ENCODE peak calls at places on chromosomes 13 and 19, in ten cellular contexts. J is cardiac fibroblast; F is brain microvascular endothelial cell; K is foreskin fibroblast; N is fibroblast of lung; O is CD8-positive, alpha-beta T cell; Z is bronchial epithelial cell; S is PC-3; E is epithelial cell of esophagus; R is upper lobe of right lung. L is an unnamed sample.

GRCh38 chr13:52830946-52831345 is 17.5 kb downstream of the PCDH8 start:
- DNase-seq in Z (peak; percentile 51), F (peak; percentile 26), S (peak; percentile 1), N (no peak), O (no peak), J (no peak), R (no peak), E (peak; percentile 40), K (no peak), L (no peak)

GRCh38 chr19:2049741-2050348 is 1.2 kb downstream of the MKNK2 start:
- DNase-seq in N (peak; percentile 62), F (peak; percentile 54), S (peak; percentile 67), J (peak; percentile 83), O (peak; percentile 73), K (peak; percentile 75), Z (peak; percentile 51), E (peak; percentile 69), R (peak; percentile 94), L (no peak)

GRCh38 chr13:27476943-27477681 is 26.7 kb upstream of the MTIF3 start:
- DNase-seq in E (peak; percentile 92), S (peak; percentile 89), F (peak; percentile 29), J (peak; percentile 62), Z (peak; percentile 96), K (peak; percentile 90), R (no peak), N (peak; percentile 64), O (peak; percentile 34), L (no peak)

GRCh38 chr19:23787106-23787505 is 28.4 kb upstream of the ZNF681 start:
- DNase-seq in O (no peak), K (no peak), S (peak; percentile 61), R (no peak), E (peak; percentile 54), F (peak; percentile 7), N (peak; percentile 26), Z (peak; percentile 31), J (peak; percentile 49), L (peak; percentile 65)

GRCh38 chr13:111790621-111791020 is 276.3 kb upstream of the SOX1 start:
- DNase-seq in O (no peak), R (no peak), K (no peak), J (no peak), F (no peak), N (no peak), E (no peak), S (no peak), Z (no peak), L (no peak)

GRCh38 chr19:9986787-9987281 is 23.5 kb downstream of the COL5A3 start:
- DNase-seq in O (no peak), E (no peak), S (no peak), Z (no peak), N (peak; percentile 33), R (no peak), J (no peak), K (peak; percentile 69), F (peak; percentile 12), L (no peak)

GRCh38 chr13:77918391-77919261 is at the start of gene EDNRB:
- DNase-seq in O (no peak), Z (peak; percentile 49), E (peak; percentile 72), K (peak; percentile 28), N (peak; percentile 39), S (no peak), F (peak; percentile 20), J (peak; percentile 54), R (peak; percentile 79), L (no peak)

GRCh38 chr19:39498262-39499081 is at the start of gene DLL3:
- DNase-seq in J (no peak), R (no peak), O (no peak), E (peak; percentile 23), F (peak; percentile 7), K (peak; percentile 49), Z (no peak), N (no peak), S (peak; percentile 50), L (no peak)

GRCh38 chr13:111006508-111007031 is 91.7 kb upstream of the ANKRD10 start:
- DNase-seq in N (peak; percentile 92), S (no peak), E (peak; percentile 20), Z (peak; percentile 31), R (peak; percentile 70), K (peak; percentile 83), O (no peak), F (peak; percentile 96), J (peak; percentile 79), L (peak; percentile 76)

GRCh38 chr19:15340086-15340485 is 7.7 kb upstream of the BRD4 start:
- DNase-seq in N (no peak), K (no peak), O (no peak), J (no peak), R (no peak), Z (no peak), F (no peak), E (no peak), S (no peak), L (no peak)

GRCh38 chr13:95191821-95192220 is 109.4 kb downstream of the ABCC4 start:
- DNase-seq in O (peak; percentile 60), K (peak; percentile 90), S (peak; percentile 73), J (peak; percentile 85), Z (peak; percentile 43), R (peak; percentile 88), F (peak; percentile 79), N (peak; percentile 79), E (peak; percentile 72), L (no peak)

GRCh38 chr13:18959996-18960395 is 221.6 kb downstream of the TUBA3C start:
- DNase-seq in F (no peak), R (peak; percentile 44), N (no peak), Z (no peak), O (no peak), J (no peak), K (no peak), S (no peak), E (no peak), L (no peak)

GRCh38 chr13:60398949-60399589 is 2.0 kb downstream of the TDRD3 start:
- DNase-seq in N (peak; percentile 18), R (no peak), S (no peak), F (no peak), E (no peak), J (no peak), O (no peak), Z (peak; percentile 19), K (peak; percentile 9), L (peak; percentile 25)

GRCh38 chr13:93446256-93446655 is 219.6 kb downstream of the GPC6 start:
- DNase-seq in Z (no peak), K (no peak), F (no peak), N (no peak), E (no peak), O (no peak), S (no peak), J (no peak), R (no peak), L (no peak)

GRCh38 chr19:39408392-39409206 is 2.0 kb downstream of the ZFP36 start:
- DNase-seq in J (peak; percentile 60), E (peak; percentile 64), R (no peak), Z (peak; percentile 65), N (peak; percentile 70), F (no peak), K (peak; percentile 67), S (peak; percentile 58), O (peak; percentile 47), L (no peak)

GRCh38 chr13:113216165-113217056 is 7.0 kb downstream of the CUL4A start:
- DNase-seq in E (peak; percentile 81), Z (peak; percentile 75), J (peak; percentile 69), K (peak; percentile 86), S (peak; percentile 73), N (peak; percentile 70), R (peak; percentile 74), O (no peak), F (peak; percentile 52), L (peak; percentile 40)
- H3K4me3 ChIP-seq in E (no peak overlapping the region), Z (no peak overlapping the region), J (no peak overlapping the region), K (no peak overlapping the region), S (peak overlapping the region; percentile 20), N (peak overlapping the region; percentile 14), R (no peak overlapping the region), O (no peak overlapping the region), F (no peak overlapping the region), L (no peak overlapping the region)

GRCh38 chr13:97582170-97582569 is 148.2 kb downstream of the RAP2A start:
- DNase-seq in N (no peak), S (no peak), R (no peak), K (no peak), Z (no peak), O (no peak), E (no peak), J (no peak), F (no peak), L (no peak)

GRCh38 chr13:97588993-97589392 is 155.0 kb downstream of the RAP2A start:
- DNase-seq in S (no peak), F (no peak), R (no peak), O (no peak), Z (no peak), E (peak; percentile 15), J (no peak), K (no peak), N (no peak), L (no peak)

GRCh38 chr13:97586941-97587340 is 153.0 kb downstream of the RAP2A start:
- DNase-seq in E (no peak), F (no peak), S (no peak), N (no peak), Z (no peak), O (no peak), R (no peak), J (no peak), K (no peak), L (peak; percentile 51)

GRCh38 chr13:97583884-97584497 is 150.0 kb downstream of the RAP2A start:
- DNase-seq in S (no peak), E (no peak), F (no peak), R (no peak), K (no peak), J (no peak), N (no peak), Z (no peak), O (no peak), L (no peak)
- H3K4me3 ChIP-seq in S (no peak overlapping the region), E (no peak overlapping the region), F (no peak overlapping the region), R (no peak overlapping the region), K (no peak overlapping the region), J (no peak overlapping the region), N (no peak overlapping the region), Z (no peak overlapping the region), O (no peak overlapping the region), L (no peak overlapping the region)

GRCh38 chr13:79781829-79782540 is 301.0 kb downstream of the NDFIP2 start:
- DNase-seq in E (no peak), N (no peak), K (no peak), F (no peak), R (no peak), J (no peak), Z (no peak), S (no peak), O (no peak), L (no peak)
- H3K4me3 ChIP-seq in E (no peak overlapping the region), N (no peak overlapping the region), K (no peak overlapping the region), F (no peak overlapping the region), R (no peak overlapping the region), J (no peak overlapping the region), Z (no peak overlapping the region), S (no peak overlapping the region), O (no peak overlapping the region), L (no peak overlapping the region)

DNA sequence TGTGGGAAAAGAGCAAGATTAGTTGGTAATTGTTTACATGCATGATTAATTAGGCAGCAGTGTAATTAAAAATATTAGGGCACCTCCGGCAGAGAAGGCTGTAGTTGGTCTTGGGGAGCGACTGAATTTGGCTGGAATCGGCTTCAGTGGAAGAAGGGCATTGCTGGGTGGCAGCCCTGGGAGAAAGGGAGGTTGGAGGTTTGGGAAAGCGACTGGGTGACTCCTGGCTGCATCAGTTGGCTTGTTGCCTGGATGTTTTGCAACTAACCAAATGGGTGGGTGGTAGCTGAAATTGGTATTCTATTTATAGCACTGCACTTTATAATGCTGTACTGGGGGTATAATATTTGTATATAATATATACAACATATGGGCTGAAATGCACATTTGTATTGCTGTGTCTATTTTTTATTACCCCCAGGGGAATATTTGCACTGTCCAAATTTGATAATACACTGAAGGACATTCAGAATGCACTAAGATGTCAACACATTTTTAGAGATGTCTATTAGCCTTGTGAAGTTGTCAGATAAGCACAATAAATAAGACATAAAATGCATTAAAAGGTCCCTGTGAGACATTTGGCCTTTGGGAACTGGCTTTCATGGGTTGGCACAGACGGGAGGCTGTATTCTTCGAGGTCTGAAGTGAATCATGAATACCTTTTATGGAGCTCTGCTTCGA is 1.7 kb downstream of the B3GLCT start:
- DNase-seq in N (peak; percentile 47), Z (peak; percentile 75), E (peak; percentile 69), S (peak; percentile 50), O (no peak), K (peak; percentile 83), J (peak; percentile 63), R (no peak), F (peak; percentile 14), L (no peak)
- H3K4me3 ChIP-seq in N (peak overlapping the region; percentile 72), Z (no peak overlapping the region), E (peak overlapping the region; percentile 57), S (peak overlapping the region; percentile 78), O (peak overlapping the region; percentile 81), K (peak overlapping the region; percentile 67), J (peak overlapping the region; percentile 66), R (peak overlapping the region; percentile 73), F (peak overlapping the region; percentile 68), L (peak overlapping the region; percentile 66)

L was measured in retinal pigment epithelial cell.